ENCODE peak calls at places on chromosomes 1 and 21, in seven cellular contexts. P is NCI-H1092, Q is fibroblast of mammary gland, E is WTC11, Z is psoas muscle, G is sciatic nerve, Y is GM13976. D is an unnamed sample.

GRCh38 chr1:11281518-11282331 is 8.7 kb downstream of the UBIAD1 start:
- DNase-seq in Q (peak; percentile 92), E (no peak), P (no peak), Y (no peak), Z (no peak), G (no peak), D (no peak)

GRCh38 chr1:155003766-155004351 is 1.3 kb downstream of the ZBTB7B start:
- DNase-seq in Y (peak; percentile 71), P (no peak), E (peak; percentile 70), Z (peak; percentile 91), G (peak; percentile 84), Q (peak; percentile 43), D (no peak)

GRCh38 chr21:15272591-15272990 is 207.8 kb upstream of the NRIP1 start:
- DNase-seq in G (no peak), P (no peak), E (no peak), Z (no peak), Y (no peak), Q (peak; percentile 18), D (no peak)

GRCh38 chr1:158969855-158970254 is 38.5 kb downstream of the PYHIN1 start:
- DNase-seq in E (no peak), Y (no peak), P (no peak), G (no peak), Q (peak; percentile 15), Z (no peak), D (no peak)

GRCh38 chr1:11649624-11650330 is 4.5 kb downstream of the FBXO2 start:
- DNase-seq in P (no peak), Q (no peak), Z (no peak), Y (no peak), E (no peak), G (no peak), D (no peak)

GRCh38 chr1:203769505-203770343 is 4.7 kb downstream of the LAX1 start:
- DNase-seq in G (no peak), P (peak; percentile 45), Y (no peak), Z (peak; percentile 88), E (no peak), Q (peak; percentile 93), D (peak; percentile 72)

GRCh38 chr1:39690943-39691382 is 270 bp downstream of the HPCAL4 start:
- DNase-seq in Z (no peak), P (no peak), G (no peak), Y (no peak), Q (no peak), E (no peak), D (no peak)

GRCh38 chr1:64320470-64320869 is 117.0 kb downstream of the UBE2U start:
- DNase-seq in P (no peak), Z (no peak), E (no peak), Q (peak; percentile 74), G (no peak), Y (no peak), D (no peak)

GRCh38 chr1:97621955-97622354 is 298.9 kb downstream of the DPYD start:
- DNase-seq in G (no peak), E (no peak), Q (peak; percentile 27), P (no peak), Y (no peak), Z (no peak), D (no peak)

GRCh38 chr1:226827458-226827857 is 43.0 kb upstream of the PSEN2 start:
- DNase-seq in Y (peak; percentile 39), Z (peak; percentile 81), E (peak; percentile 43), P (no peak), Q (peak; percentile 62), G (peak; percentile 84), D (no peak)

GRCh38 chr1:76279387-76279748 is 204.8 kb downstream of the ST6GALNAC3 start:
- DNase-seq in Y (no peak), Q (no peak), G (no peak), P (no peak), E (no peak), Z (no peak), D (no peak)

GRCh38 chr1:114338491-114338890 is 172.5 kb downstream of the TRIM33 start:
- DNase-seq in G (no peak), Z (no peak), Q (no peak), Y (no peak), E (no peak), P (no peak), D (no peak)

GRCh38 chr21:25080706-25081495 is 526.4 kb downstream of the MRPL39 start:
- DNase-seq in Y (no peak), Z (no peak), Q (peak; percentile 10), P (no peak), G (no peak), E (no peak), D (no peak)

GRCh38 chr1:9836632-9836960 is 12.8 kb upstream of the CLSTN1 start:
- DNase-seq in E (no peak), Z (no peak), P (no peak), Q (no peak), Y (no peak), G (no peak), D (no peak)

GRCh38 chr1:156859523-156860112 is 701 bp upstream of the INSRR start:
- DNase-seq in P (no peak), G (no peak), Z (no peak), Q (no peak), E (no peak), Y (peak; percentile 68), D (peak; percentile 32)

GRCh38 chr1:98975825-98976224 is 28.8 kb downstream of the PLPPR5 start:
- DNase-seq in Q (peak; percentile 29), G (no peak), Z (no peak), E (no peak), Y (no peak), P (no peak), D (no peak)

GRCh38 chr1:207221934-207222351 is 99.5 kb upstream of the CD55 start:
- DNase-seq in E (no peak), P (no peak), Q (peak; percentile 13), Z (no peak), Y (no peak), G (no peak), D (no peak)

GRCh38 chr21:35381743-35382310 is 332.7 kb upstream of the RUNX1 start:
- DNase-seq in P (no peak), G (no peak), Z (no peak), E (no peak), Y (no peak), Q (no peak), D (no peak)

GRCh38 chr1:6695861-6696260 is 5.8 kb downstream of the DNAJC11 start:
- DNase-seq in Q (no peak), Z (no peak), Y (no peak), P (no peak), E (no peak), G (no peak), D (no peak)

GRCh38 chr1:53475661-53476060 is 16.5 kb downstream of the DMRTB1 start:
- DNase-seq in Z (no peak), E (no peak), G (no peak), P (no peak), Q (no peak), Y (no peak), D (no peak)

GRCh38 chr1:109392788-109393580 is 4.7 kb downstream of the SORT1 start:
- DNase-seq in Y (no peak), G (no peak), Z (peak; percentile 86), P (no peak), E (no peak), Q (no peak), D (no peak)

GRCh38 chr1:20138961-20139550 is at the start of gene PLA2G2F:
- DNase-seq in Z (no peak), G (peak; percentile 36), E (no peak), Y (no peak), Q (no peak), P (no peak), D (no peak)

GRCh38 chr1:18480315-18481189 is at the start of gene KLHDC7A:
- DNase-seq in Z (no peak), P (peak; percentile 53), Y (no peak), G (no peak), Q (no peak), E (peak; percentile 85), D (no peak)

D was measured in NCI-H2171.